ENCODE peak calls at places on chromosomes 7 and 10, in four cellular contexts. T is lower lobe of right lung, Q is GM04503, X is foreskin keratinocyte. F is an unnamed sample.
A peak's percentile ranks its signal among the peaks of the same experiment; 100 is the strongest.

GRCh38 chr7:80018941-80019808 is 115.5 kb upstream of the GNAI1 start:
- DNase-seq in T (peak; percentile 26), Q (no peak), X (no peak), F (no peak)

GRCh38 chr7:110645060-110645459 is 445.9 kb upstream of the LRRN3 start:
- DNase-seq in T (no peak), Q (no peak), X (no peak), F (no peak)

GRCh38 chr7:151808296-151809155 is 68.4 kb downstream of the PRKAG2 start:
- DNase-seq in T (peak; percentile 48), Q (no peak), X (peak; percentile 8), F (no peak)

GRCh38 chr10:12606461-12606860 is 257.1 kb downstream of the CAMK1D start:
- DNase-seq in T (no peak), Q (no peak), X (no peak), F (no peak)

GRCh38 chr10:131569851-131570715 is 258.6 kb upstream of the TCERG1L start:
- DNase-seq in T (no peak), Q (no peak), X (no peak), F (no peak)

GRCh38 chr10:128494665-128495064 is 368.4 kb upstream of the MKI67 start:
- DNase-seq in T (no peak), Q (no peak), X (no peak), F (no peak)

GRCh38 chr10:88330174-88330573 is 252.9 kb downstream of the RNLS start:
- DNase-seq in T (no peak), Q (no peak), X (no peak), F (no peak)

GRCh38 chr7:98276241-98276761 is 5.2 kb upstream of the BRI3 start:
- DNase-seq in T (peak; percentile 67), Q (no peak), X (no peak), F (no peak)

GRCh38 chr10:43686414-43686813 is 37.7 kb upstream of the ZNF32 start:
- DNase-seq in T (no peak), Q (no peak), X (no peak), F (no peak)

GRCh38 chr7:70317356-70317755 is 719.1 kb downstream of the AUTS2 start:
- DNase-seq in T (no peak), Q (peak; percentile 9), X (peak; percentile 66), F (peak; percentile 12)

GRCh38 chr10:17026686-17027485 is 102.7 kb downstream of the CUBN start:
- DNase-seq in T (no peak), Q (no peak), X (peak; percentile 61), F (no peak)

GRCh38 chr10:59622320-59622901 is 87.2 kb downstream of the SLC16A9 start:
- DNase-seq in T (peak; percentile 57), Q (no peak), X (no peak), F (no peak)

GRCh38 chr7:138185132-138185908 is 109.1 kb downstream of the AKR1D1 start:
- DNase-seq in T (no peak), Q (no peak), X (no peak), F (no peak)

GRCh38 chr10:30591249-30591670 is 38.3 kb downstream of the LYZL2 start:
- DNase-seq in T (no peak), Q (no peak), X (no peak), F (no peak)

GRCh38 chr10:112131361-112131760 is 52.2 kb downstream of the GPAM start:
- DNase-seq in T (no peak), Q (no peak), X (no peak), F (no peak)

GRCh38 chr7:34060548-34060947 is 155.2 kb downstream of the BMPER start:
- DNase-seq in T (no peak), Q (peak; percentile 57), X (no peak), F (no peak)

GRCh38 chr7:84697506-84697905 is 489.4 kb downstream of the SEMA3D start:
- DNase-seq in T (no peak), Q (peak; percentile 67), X (peak; percentile 56), F (peak; percentile 79)

GRCh38 chr7:10973942-10974716 is 457 bp downstream of the PHF14 start:
- DNase-seq in T (no peak), Q (no peak), X (no peak), F (no peak)

GRCh38 chr10:51422311-51423120 is 276.9 kb downstream of the CSTF2T start:
- DNase-seq in T (peak; percentile 47), Q (peak; percentile 20), X (no peak), F (peak; percentile 19)

GRCh38 chr10:68516766-68517165 is 10.6 kb downstream of the SLC25A16 start:
- DNase-seq in T (no peak), Q (no peak), X (no peak), F (peak; percentile 37)

GRCh38 chr7:117803476-117803875 is 69.8 kb downstream of the CTTNBP2 start:
- DNase-seq in T (no peak), Q (no peak), X (no peak), F (no peak)

GRCh38 chr7:68785036-68785435 is 813.2 kb upstream of the AUTS2 start:
- DNase-seq in T (no peak), Q (no peak), X (no peak), F (no peak)

GRCh38 chr10:79378647-79379511 is 31.6 kb downstream of the PPIF start:
- DNase-seq in T (peak; percentile 34), Q (no peak), X (no peak), F (no peak)

GRCh38 chr7:53485354-53485753 is 449.9 kb downstream of the POM121L12 start:
- DNase-seq in T (no peak), Q (no peak), X (no peak), F (no peak)

GRCh38 chr7:96183163-96183562 is 138.7 kb downstream of the SLC25A13 start:
- DNase-seq in T (no peak), Q (no peak), X (no peak), F (no peak)

GRCh38 chr10:6010569-6010968 is 33.2 kb upstream of the IL15RA start:
- DNase-seq in T (no peak), Q (no peak), X (no peak), F (no peak)

GRCh38 chr7:35894721-35895120 is 93.9 kb downstream of the SEPTIN7 start:
- DNase-seq in T (no peak), Q (no peak), X (no peak), F (no peak)

GRCh38 chr10:15763001-15763400 is 43.3 kb upstream of the ITGA8 start:
- DNase-seq in T (no peak), Q (no peak), X (no peak), F (no peak)

GRCh38 chr10:121975295-121976086 is 474 bp upstream of the NSMCE4A start:
- DNase-seq in T (no peak), Q (no peak), X (peak; percentile 9), F (no peak)

GRCh38 chr10:110872984-110873569 is 1.3 kb downstream of the PDCD4 start:
- DNase-seq in T (no peak), Q (no peak), X (no peak), F (no peak)

GRCh38 chr7:81457858-81458522 is 311.9 kb downstream of the HGF start:
- DNase-seq in T (no peak), Q (no peak), X (no peak), F (no peak)

GRCh38 chr7:41685684-41686083 is 17.2 kb downstream of the INHBA start:
- DNase-seq in T (no peak), Q (no peak), X (peak; percentile 17), F (no peak)

GRCh38 chr10:126957111-126957510 is 51.9 kb downstream of the DOCK1 start:
- DNase-seq in T (no peak), Q (no peak), X (no peak), F (no peak)

GRCh38 chr10:53357587-53357986 is 585.0 kb upstream of the MBL2 start:
- DNase-seq in T (no peak), Q (no peak), X (peak; percentile 54), F (no peak)

GRCh38 chr7:87735360-87735759 is 107.2 kb downstream of the RUNDC3B start:
- DNase-seq in T (no peak), Q (no peak), X (peak; percentile 9), F (no peak)

GRCh38 chr10:11018426-11018818 is 750 bp downstream of the CELF2 start:
- DNase-seq in T (peak; percentile 48), Q (no peak), X (no peak), F (no peak)

GRCh38 chr10:97888641-97889262 is 39.1 kb downstream of the GOLGA7B start:
- DNase-seq in T (peak; percentile 83), Q (peak; percentile 21), X (peak; percentile 44), F (no peak)